ENCODE peak calls at places on chromosomes 3 and 15, in seven cellular contexts. R, U, P, K, V, J and N are unnamed samples.

GRCh38 chr3:185353823-185354614 is 8.9 kb upstream of the MAP3K13 start:
- DNase-seq in K (peak; percentile 77), U (peak; percentile 81), J (peak; percentile 79), R (peak; percentile 27), V (peak; percentile 74), P (peak; percentile 64), N (no peak)

GRCh38 chr3:46944191-46944590 is 32.4 kb downstream of the CCDC12 start:
- DNase-seq in V (no peak), J (no peak), R (no peak), K (no peak), U (no peak), P (no peak), N (no peak)

GRCh38 chr3:152516195-152516594 is 247.5 kb downstream of the MBNL1 start:
- DNase-seq in U (no peak), P (no peak), K (no peak), J (no peak), R (no peak), V (no peak), N (no peak)

GRCh38 chr15:65646486-65646885 is 24.7 kb downstream of the SLC24A1 start:
- DNase-seq in P (no peak), R (no peak), K (no peak), J (no peak), U (no peak), V (no peak), N (no peak)

GRCh38 chr15:73894133-73894814 is 20.9 kb downstream of the TBC1D21 start:
- DNase-seq in U (no peak), J (no peak), P (no peak), R (no peak), K (no peak), V (no peak), N (no peak)

GRCh38 chr15:92829875-92830274 is 70.2 kb upstream of the CHD2 start:
- DNase-seq in U (no peak), P (no peak), K (no peak), V (no peak), J (no peak), R (no peak), N (no peak)

GRCh38 chr3:192409838-192410683 is 317.3 kb downstream of the FGF12 start:
- DNase-seq in V (peak; percentile 11), R (no peak), K (peak; percentile 45), U (no peak), P (no peak), J (no peak), N (no peak)

GRCh38 chr3:120875507-120875906 is 32.5 kb upstream of the STXBP5L start:
- DNase-seq in K (no peak), U (no peak), V (no peak), J (no peak), R (no peak), P (no peak), N (no peak)

GRCh38 chr3:65593780-65594752 is 444.7 kb downstream of the MAGI1 start:
- DNase-seq in P (no peak), K (no peak), U (no peak), J (no peak), R (no peak), V (no peak), N (no peak)

GRCh38 chr3:12170207-12170606 is 11.5 kb upstream of the TIMP4 start:
- DNase-seq in J (no peak), R (no peak), P (no peak), V (no peak), K (no peak), U (no peak), N (peak; percentile 62)